ENCODE peak calls at places on chromosome 9, in seven cellular contexts. V is spleen, R is A549, X is lower leg skin, W is Peyer's patch, F is thyroid gland, B is transverse colon. Y is an unnamed sample.
A peak's percentile ranks its signal among the peaks of the same experiment; 100 is the strongest.

GRCh38 chr9:567746-568305 is 273.7 kb upstream of the DMRT1 start:
- DNase-seq in V (no peak), B (no peak), F (no peak), X (no peak), R (no peak), W (no peak), Y (no peak)

GRCh38 chr9:21605489-21605931 is 123.4 kb upstream of the IFNE start:
- DNase-seq in F (no peak), X (no peak), V (no peak), R (peak; percentile 89), W (no peak), B (no peak), Y (no peak)

GRCh38 chr9:37531699-37532098 is 44.5 kb downstream of the FBXO10 start:
- DNase-seq in W (peak; percentile 82), X (no peak), B (peak; percentile 56), F (no peak), V (no peak), R (no peak), Y (no peak)

GRCh38 chr9:133210202-133210532 is 1.1 kb upstream of the OBP2B start:
- DNase-seq in V (no peak), R (no peak), W (no peak), B (no peak), X (peak; percentile 63), F (no peak), Y (no peak)

GRCh38 chr9:131405858-131406566 is 12.1 kb downstream of the PRRC2B start:
- DNase-seq in B (no peak), V (no peak), R (no peak), X (no peak), F (no peak), W (no peak), Y (no peak)

GRCh38 chr9:89427621-89428221 is 70.2 kb downstream of the SEMA4D start:
- DNase-seq in V (peak; percentile 71), F (no peak), R (no peak), B (no peak), W (no peak), X (no peak), Y (no peak)

GRCh38 chr9:131469369-131469768 is 33.3 kb upstream of the POMT1 start:
- DNase-seq in B (no peak), W (peak; percentile 18), F (no peak), X (peak; percentile 59), V (peak; percentile 27), R (no peak), Y (no peak)

GRCh38 chr9:129834489-129835127 is 467 bp downstream of the C9orf78 start:
- DNase-seq in R (no peak), B (peak; percentile 26), V (peak; percentile 87), X (no peak), F (no peak), W (peak; percentile 66), Y (no peak)

GRCh38 chr9:75743855-75744254 is 146.6 kb upstream of the PCSK5 start:
- DNase-seq in F (no peak), R (no peak), B (no peak), W (no peak), V (no peak), X (no peak), Y (no peak)

GRCh38 chr9:131398204-131398603 is 4.3 kb downstream of the PRRC2B start:
- DNase-seq in V (peak; percentile 84), W (peak; percentile 89), R (no peak), B (peak; percentile 45), X (no peak), F (peak; percentile 91), Y (no peak)

GRCh38 chr9:73411494-73411893 is 259.8 kb downstream of the ANXA1 start:
- DNase-seq in V (no peak), X (no peak), B (no peak), R (no peak), F (no peak), W (no peak), Y (no peak)

GRCh38 chr9:136975624-136976023 is 1.7 kb upstream of the PTGDS start:
- DNase-seq in X (no peak), W (no peak), V (peak; percentile 86), B (no peak), F (no peak), R (no peak), Y (no peak)

GRCh38 chr9:86546712-86547111 is 192.5 kb upstream of the TUT7 start:
- DNase-seq in W (no peak), X (no peak), B (no peak), F (no peak), R (no peak), V (no peak), Y (no peak)

GRCh38 chr9:70602364-70603019 is 188.0 kb upstream of the KLF9 start:
- DNase-seq in W (peak; percentile 79), V (no peak), F (peak; percentile 61), X (no peak), R (peak; percentile 71), B (peak; percentile 61), Y (no peak)

DNA sequence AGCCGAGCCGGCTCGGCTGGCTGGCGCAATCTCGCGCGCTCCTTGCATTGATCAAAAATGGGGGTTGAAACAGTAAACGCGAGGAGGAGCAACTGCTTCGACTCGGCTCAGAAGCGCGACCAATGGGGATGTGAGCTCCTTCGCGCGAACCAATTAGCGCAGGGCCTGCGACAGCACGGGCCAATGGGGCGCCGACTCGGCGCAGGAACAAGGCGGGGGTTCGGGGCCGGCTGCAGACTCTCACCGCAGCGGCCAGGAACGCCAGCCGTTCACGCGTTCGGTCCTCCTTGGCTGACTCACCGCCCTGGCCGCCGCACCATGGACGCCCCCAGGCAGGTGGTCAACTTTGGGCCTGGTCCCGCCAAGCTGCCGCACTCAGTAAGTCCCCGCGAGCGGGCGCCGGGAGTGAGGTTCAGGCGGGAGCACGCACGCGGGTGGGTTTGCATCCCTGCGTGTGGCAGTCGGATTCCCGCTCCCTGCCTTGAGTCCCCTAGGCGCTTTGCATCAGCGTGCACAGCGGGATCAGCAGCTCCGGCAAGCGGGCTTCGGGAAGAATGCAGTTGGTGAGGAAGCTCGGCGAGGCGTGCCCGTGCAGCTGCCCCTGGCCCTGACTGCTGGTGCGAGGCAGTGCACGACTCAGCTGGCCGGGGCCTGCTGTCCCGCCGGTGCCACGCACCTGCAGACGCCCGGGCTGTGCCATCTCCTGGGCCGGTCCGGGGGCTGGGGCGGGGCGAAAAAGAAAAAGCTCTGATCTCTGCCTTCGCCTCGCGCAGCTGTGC is at the start of gene PSAT1:
- DNase-seq in B (peak; percentile 86), F (peak; percentile 86), R (peak; percentile 97), W (peak; percentile 92), X (peak; percentile 94), V (peak; percentile 93), Y (peak; percentile 66)
- TF ChIP-seq CTCF in B (no peak), F (no peak), R (no peak), W (no peak), X (no peak), V (no peak), Y (peak; percentile 46)

GRCh38 chr9:93456504-93456903 is 3.1 kb upstream of the FAM120AOS start:
- DNase-seq in F (no peak), X (no peak), V (no peak), R (no peak), B (no peak), W (no peak), Y (no peak)
- TF ChIP-seq POLR2A in F (no peak), X (no peak), V (no peak), R (no peak), B (peak; percentile 3), W (no peak), Y (no peak)

DNA sequence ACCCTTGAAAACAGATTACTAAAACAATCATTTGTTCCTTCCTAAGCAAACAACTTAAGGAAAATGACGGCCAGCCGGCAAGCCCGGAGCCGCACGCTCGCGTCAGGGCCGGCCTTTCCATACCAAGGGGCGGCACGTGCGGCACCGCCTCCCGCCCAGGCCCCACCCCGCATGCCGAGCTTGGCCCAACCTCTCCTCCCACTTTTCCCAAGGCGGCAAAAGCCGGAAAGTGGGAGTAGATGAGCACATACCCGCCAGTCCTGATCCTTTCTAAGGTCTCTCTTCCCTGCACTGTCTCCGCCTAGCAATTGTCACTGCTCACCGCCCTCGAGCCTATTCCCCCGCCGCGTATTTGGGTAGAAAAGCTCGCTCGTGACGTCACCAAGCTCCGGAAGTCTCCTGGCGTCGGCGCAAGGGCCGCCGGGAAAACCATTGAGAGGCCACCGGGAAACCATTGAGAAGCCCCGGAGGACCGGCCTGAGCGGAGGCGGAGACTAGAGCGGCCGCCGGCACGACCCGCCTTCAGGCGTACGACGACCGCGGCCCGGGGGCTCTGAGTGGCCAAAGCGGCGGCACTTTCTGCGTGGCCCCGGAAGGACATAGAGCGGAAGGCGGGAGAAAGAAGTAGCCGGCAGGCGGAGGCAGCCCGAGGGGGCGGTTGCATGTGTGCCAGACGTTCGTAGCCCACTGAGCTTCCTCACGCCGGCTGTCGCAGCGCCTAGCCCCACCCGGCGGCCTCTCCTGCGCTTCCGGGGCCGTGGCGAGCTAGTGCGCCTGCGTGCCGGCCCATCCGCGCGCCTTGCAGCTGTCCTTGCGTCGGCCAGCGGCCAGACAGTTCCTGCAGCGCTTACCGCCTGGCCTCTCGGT is at the start of the genes NCBP1 and TSTD2:
- DNase-seq in V (peak; percentile 100), B (peak; percentile 97), X (peak; percentile 99), F (peak; percentile 98), W (peak; percentile 99), R (peak; percentile 98), Y (peak; percentile 92)
- TF ChIP-seq CTCF in V (no peak), B (no peak), X (no peak), F (no peak), W (peak; percentile 12), R (no peak), Y (no peak)

GRCh38 chr9:69215774-69216482 is 41.9 kb downstream of the TJP2 start:
- DNase-seq in B (no peak), X (no peak), V (no peak), F (no peak), W (no peak), R (no peak), Y (no peak)
- TF ChIP-seq POLR2A in B (no peak), X (no peak), V (no peak), F (no peak), W (no peak), R (no peak), Y (no peak)

GRCh38 chr9:127662617-127663016 is 44.2 kb upstream of the CFAP157 start:
- DNase-seq in W (peak; percentile 39), B (no peak), F (no peak), R (no peak), V (no peak), X (no peak), Y (no peak)

GRCh38 chr9:127667127-127667844 is 39.5 kb upstream of the CFAP157 start:
- DNase-seq in R (no peak), W (no peak), X (no peak), V (no peak), B (no peak), F (no peak), Y (peak; percentile 14)

GRCh38 chr9:127664324-127664677 is 42.5 kb upstream of the CFAP157 start:
- DNase-seq in W (no peak), F (no peak), V (no peak), X (no peak), R (no peak), B (no peak), Y (no peak)

GRCh38 chr9:127664678-127665507 is 41.9 kb upstream of the CFAP157 start:
- DNase-seq in R (no peak), F (no peak), B (peak; percentile 16), W (peak; percentile 45), X (no peak), V (no peak), Y (peak; percentile 18)

DNA sequence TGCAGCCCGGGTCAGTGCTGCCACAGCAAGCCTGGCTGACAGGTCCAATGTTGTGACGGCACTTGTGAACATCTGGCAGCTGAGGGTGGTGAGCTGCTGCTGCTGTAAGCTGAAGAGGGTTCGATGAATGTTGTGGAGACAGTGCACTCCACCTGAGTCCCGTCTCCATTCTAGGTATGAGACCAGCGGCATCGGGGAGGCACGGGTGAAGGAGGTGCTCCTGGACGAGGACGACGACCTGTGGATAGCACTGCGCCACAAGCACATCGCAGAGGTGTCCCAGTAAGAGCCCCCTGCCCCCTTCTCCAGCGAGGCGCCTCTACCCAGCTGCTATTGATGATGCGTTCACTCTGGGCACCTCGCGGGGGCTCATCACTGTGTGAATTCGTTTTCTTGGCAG is 38.9 kb upstream of the CFAP157 start:
- DNase-seq in R (no peak), F (no peak), B (no peak), W (no peak), V (no peak), X (no peak), Y (no peak)
- TF ChIP-seq CTCF in R (no peak), F (no peak), B (no peak), W (no peak), V (no peak), X (no peak), Y (no peak)

Y was measured in tibial nerve.